ENCODE peak calls at places on chromosome 15, in ten cellular contexts. V is stimulated activated CD4-positive, alpha-beta T cell treated with anti-CD3 and anti-CD28 coated beads, Interleukin-12 subunit alpha, Interleukin-12 subunit beta, amount 100 ng/mL, for 4 hours; F is anterior cingulate cortex; Z is RWPE1; N is OCI-LY7; T is left colon; J is HAP-1; P is left ventricle myocardium inferior; G is endothelial cell; I is activated CD8-positive, alpha-beta T cell treated with anti-CD3 and anti-CD28 coated beads, Interleukin-2, amount 10 ng/mL, durations not matched to agents 7 days and 5 days. L is an unnamed sample.

GRCh38 chr15:58795825-58796224 is 24.7 kb downstream of the MINDY2 start:
- DNase-seq in V (no peak), F (no peak), N (no peak), P (no peak), I (no peak), Z (no peak), G (no peak), J (no peak), T (no peak), L (no peak)

GRCh38 chr15:89096664-89097063 is 8.4 kb downstream of the ABHD2 start:
- DNase-seq in N (no peak), G (no peak), P (no peak), V (no peak), I (no peak), J (no peak), F (no peak), Z (no peak), T (no peak), L (no peak)

GRCh38 chr15:67674983-67675382 is 132.5 kb downstream of the MAP2K5 start:
- DNase-seq in P (no peak), V (no peak), Z (no peak), N (no peak), F (no peak), I (no peak), G (no peak), J (no peak), T (no peak), L (no peak)

GRCh38 chr15:85429522-85429921 is 49.1 kb downstream of the AKAP13 start:
- DNase-seq in I (no peak), P (no peak), F (no peak), G (no peak), V (no peak), Z (no peak), J (no peak), N (no peak), T (no peak), L (no peak)

GRCh38 chr15:79673416-79674123 is 223.2 kb downstream of the MTHFS start:
- DNase-seq in G (no peak), T (no peak), I (no peak), Z (peak), J (no peak), N (no peak), V (no peak), F (no peak), P (no peak), L (peak)

GRCh38 chr15:48644827-48645557 is 517 bp downstream of the FBN1 start:
- DNase-seq in P (peak), J (peak), V (no peak), F (peak), T (no peak), I (peak), N (no peak), G (peak), Z (peak), L (peak)

GRCh38 chr15:31327674-31328424 is 1.2 kb downstream of the KLF13 start:
- DNase-seq in V (peak), I (peak), P (peak), N (peak), T (peak), Z (peak), J (peak), G (peak), F (no peak), L (peak)

GRCh38 chr15:65081758-65082157 is 5.2 kb downstream of the KBTBD13 start:
- DNase-seq in V (no peak), N (no peak), I (no peak), P (no peak), Z (no peak), F (no peak), G (no peak), T (no peak), J (no peak), L (no peak)

GRCh38 chr15:48861813-48862431 is 16.0 kb upstream of the EID1 start:
- DNase-seq in P (no peak), I (peak), N (peak), Z (peak), F (no peak), V (peak), J (peak), T (peak), G (peak), L (peak)

GRCh38 chr15:67607959-67608605 is 65.6 kb downstream of the MAP2K5 start:
- DNase-seq in V (no peak), G (no peak), F (no peak), I (no peak), P (no peak), N (no peak), J (no peak), Z (no peak), T (peak), L (no peak)

GRCh38 chr15:84752700-84753099 is 4.3 kb downstream of the ZNF592 start:
- DNase-seq in T (no peak), N (no peak), Z (no peak), P (no peak), I (no peak), J (no peak), F (no peak), G (no peak), V (no peak), L (peak)

GRCh38 chr15:45134682-45135604 is 5.1 kb downstream of the DUOX1 start:
- DNase-seq in G (peak), N (no peak), Z (no peak), V (no peak), J (no peak), P (no peak), I (no peak), T (no peak), F (no peak), L (no peak)

GRCh38 chr15:57969355-57969754 is 96.2 kb downstream of the ALDH1A2 start:
- DNase-seq in Z (peak), G (peak), F (no peak), V (no peak), P (no peak), J (peak), I (no peak), N (no peak), T (no peak), L (peak)

GRCh38 chr15:68749365-68750141 is 71.1 kb downstream of the ANP32A start:
- DNase-seq in J (no peak), F (no peak), N (no peak), T (no peak), V (no peak), I (no peak), P (no peak), G (no peak), Z (no peak), L (no peak)

GRCh38 chr15:75171408-75171807 is 30.3 kb upstream of the C15orf39 start:
- DNase-seq in Z (no peak), F (no peak), G (no peak), N (no peak), I (peak), P (no peak), J (no peak), T (no peak), V (no peak), L (peak)

GRCh38 chr15:96350884-96351639 is 20.6 kb downstream of the NR2F2 start:
- DNase-seq in P (no peak), T (no peak), G (no peak), J (no peak), N (no peak), V (no peak), F (no peak), I (no peak), Z (no peak), L (peak)

GRCh38 chr15:75751116-75751875 is 38.6 kb upstream of the CSPG4 start:
- DNase-seq in P (no peak), N (no peak), I (no peak), F (no peak), T (no peak), J (no peak), G (no peak), V (no peak), Z (no peak), L (no peak)

GRCh38 chr15:43329222-43329959 is 982 bp downstream of the LCMT2 start:
- DNase-seq in F (peak), G (no peak), P (no peak), V (peak), T (no peak), Z (peak), J (no peak), N (no peak), I (no peak), L (peak)

GRCh38 chr15:35925634-35926380 is 379.8 kb upstream of the DPH6 start:
- DNase-seq in J (no peak), N (no peak), F (no peak), P (no peak), I (no peak), Z (peak), T (no peak), V (no peak), G (no peak), L (peak)

GRCh38 chr15:80596521-80596976 is 98.6 kb upstream of the ABHD17C start:
- DNase-seq in F (no peak), T (peak), J (no peak), V (no peak), I (no peak), Z (no peak), G (no peak), P (no peak), N (no peak), L (no peak)

L was measured in choroid plexus epithelial cell.